ENCODE peak calls at places on chromosomes 16 and 17, in five cellular contexts. S is glutamatergic neuron, Y is progenitor cell of endocrine pancreas, I is lung, A is GM13977. B is an unnamed sample.

GRCh38 chr16:19396555-19397011 is 21.1 kb upstream of the TMC5 start:
- DNase-seq in S (no peak), Y (no peak), I (peak), A (no peak), B (no peak)

GRCh38 chr17:76432712-76433336 is 20.1 kb downstream of the UBE2O start:
- DNase-seq in S (no peak), Y (no peak), I (no peak), A (no peak), B (no peak)

GRCh38 chr16:4660454-4661007 is 32.8 kb upstream of the NUDT16L1 start:
- DNase-seq in S (no peak), Y (no peak), I (peak), A (peak), B (peak)

GRCh38 chr16:84001726-84002125 is 33.7 kb downstream of the NECAB2 start:
- DNase-seq in S (no peak), Y (no peak), I (no peak), A (no peak), B (no peak)

GRCh38 chr16:2464333-2464732 is 4.4 kb downstream of the TEDC2 start:
- DNase-seq in S (no peak), Y (no peak), I (no peak), A (no peak), B (no peak)

GRCh38 chr17:5286846-5287245 is 4.8 kb downstream of the RABEP1 start:
- DNase-seq in S (no peak), Y (no peak), I (no peak), A (no peak), B (no peak)

GRCh38 chr17:82105882-82106696 is 8.1 kb upstream of the FASN start:
- DNase-seq in S (peak), Y (peak), I (peak), A (peak), B (peak)

GRCh38 chr16:11136600-11136999 is 119.4 kb downstream of the SOCS1 start:
- DNase-seq in S (no peak), Y (no peak), I (no peak), A (no peak), B (no peak)

GRCh38 chr16:75555213-75555706 is 792 bp downstream of the TMEM231 start:
- DNase-seq in S (peak), Y (peak), I (peak), A (peak), B (no peak)

GRCh38 chr17:75652934-75653549 is 13.9 kb downstream of the RECQL5 start:
- DNase-seq in S (peak), Y (no peak), I (no peak), A (peak), B (no peak)

GRCh38 chr17:34252138-34252889 is 2.8 kb upstream of the CCL2 start:
- DNase-seq in S (no peak), Y (no peak), I (peak), A (peak), B (no peak)

GRCh38 chr16:68370921-68371651 is 60.3 kb downstream of the PRMT7 start:
- DNase-seq in S (no peak), Y (no peak), I (no peak), A (no peak), B (peak)

GRCh38 chr16:15907863-15908478 is 19.6 kb upstream of the CEP20 start:
- DNase-seq in S (no peak), Y (no peak), I (peak), A (peak), B (no peak)

GRCh38 chr17:13415877-13416416 is 185.8 kb downstream of the HS3ST3A1 start:
- DNase-seq in S (no peak), Y (no peak), I (peak), A (no peak), B (no peak)

GRCh38 chr16:50313596-50314483 is 47.5 kb downstream of the ADCY7 start:
- DNase-seq in S (no peak), Y (no peak), I (peak), A (peak), B (peak)

GRCh38 chr16:4893103-4893862 is 43.7 kb downstream of the PPL start:
- DNase-seq in S (no peak), Y (no peak), I (no peak), A (no peak), B (no peak)

GRCh38 chr17:60371818-60372510 is 20.0 kb downstream of the USP32 start:
- DNase-seq in S (no peak), Y (no peak), I (no peak), A (no peak), B (no peak)

GRCh38 chr16:1181715-1182671 is 29.1 kb downstream of the CACNA1H start:
- DNase-seq in S (no peak), Y (peak), I (peak), A (no peak), B (no peak)

GRCh38 chr16:1108299-1109252 is 12.5 kb upstream of the C1QTNF8 start:
- DNase-seq in S (peak), Y (no peak), I (no peak), A (no peak), B (no peak)

GRCh38 chr16:3215601-3216262 is 19.2 kb downstream of the ZNF200 start:
- DNase-seq in S (no peak), Y (no peak), I (no peak), A (no peak), B (no peak)

GRCh38 chr17:65554568-65555223 is 6.8 kb downstream of the AXIN2 start:
- DNase-seq in S (no peak), Y (no peak), I (no peak), A (no peak), B (no peak)
- TF ChIP-seq CTCF in S (no peak), Y (no peak), I (no peak), A (no peak), B (no peak)

DNA sequence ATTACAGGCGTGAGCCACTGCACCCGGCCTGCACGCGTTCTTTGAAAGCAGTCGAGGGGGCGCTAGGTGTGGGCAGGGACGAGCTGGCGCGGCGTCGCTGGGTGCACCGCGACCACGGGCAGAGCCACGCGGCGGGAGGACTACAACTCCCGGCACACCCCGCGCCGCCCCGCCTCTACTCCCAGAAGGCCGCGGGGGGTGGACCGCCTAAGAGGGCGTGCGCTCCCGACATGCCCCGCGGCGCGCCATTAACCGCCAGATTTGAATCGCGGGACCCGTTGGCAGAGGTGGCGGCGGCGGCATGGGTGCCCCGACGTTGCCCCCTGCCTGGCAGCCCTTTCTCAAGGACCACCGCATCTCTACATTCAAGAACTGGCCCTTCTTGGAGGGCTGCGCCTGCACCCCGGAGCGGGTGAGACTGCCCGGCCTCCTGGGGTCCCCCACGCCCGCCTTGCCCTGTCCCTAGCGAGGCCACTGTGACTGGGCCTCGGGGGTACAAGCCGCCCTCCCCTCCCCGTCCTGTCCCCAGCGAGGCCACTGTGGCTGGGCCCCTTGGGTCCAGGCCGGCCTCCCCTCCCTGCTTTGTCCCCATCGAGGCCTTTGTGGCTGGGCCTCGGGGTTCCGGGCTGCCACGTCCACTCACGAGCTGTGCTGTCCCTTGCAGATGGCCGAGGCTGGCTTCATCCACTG is at the start of gene BIRC5:
- DNase-seq in S (peak), Y (peak), I (peak), A (peak), B (peak)
- TF ChIP-seq CTCF in S (no peak), Y (no peak), I (no peak), A (no peak), B (no peak)

GRCh38 chr16:49280861-49281331 is 742 bp downstream of the CBLN1 start:
- DNase-seq in S (no peak), Y (no peak), I (no peak), A (peak), B (no peak)

GRCh38 chr16:49282690-49283375 is 1.2 kb upstream of the CBLN1 start:
- DNase-seq in S (peak), Y (peak), I (no peak), A (peak), B (no peak)

GRCh38 chr16:49281481-49281842 is at the start of gene CBLN1:
- DNase-seq in S (no peak), Y (no peak), I (no peak), A (no peak), B (no peak)

GRCh38 chr16:49283376-49284049 is 1.9 kb upstream of the CBLN1 start:
- DNase-seq in S (no peak), Y (no peak), I (no peak), A (no peak), B (no peak)

DNA sequence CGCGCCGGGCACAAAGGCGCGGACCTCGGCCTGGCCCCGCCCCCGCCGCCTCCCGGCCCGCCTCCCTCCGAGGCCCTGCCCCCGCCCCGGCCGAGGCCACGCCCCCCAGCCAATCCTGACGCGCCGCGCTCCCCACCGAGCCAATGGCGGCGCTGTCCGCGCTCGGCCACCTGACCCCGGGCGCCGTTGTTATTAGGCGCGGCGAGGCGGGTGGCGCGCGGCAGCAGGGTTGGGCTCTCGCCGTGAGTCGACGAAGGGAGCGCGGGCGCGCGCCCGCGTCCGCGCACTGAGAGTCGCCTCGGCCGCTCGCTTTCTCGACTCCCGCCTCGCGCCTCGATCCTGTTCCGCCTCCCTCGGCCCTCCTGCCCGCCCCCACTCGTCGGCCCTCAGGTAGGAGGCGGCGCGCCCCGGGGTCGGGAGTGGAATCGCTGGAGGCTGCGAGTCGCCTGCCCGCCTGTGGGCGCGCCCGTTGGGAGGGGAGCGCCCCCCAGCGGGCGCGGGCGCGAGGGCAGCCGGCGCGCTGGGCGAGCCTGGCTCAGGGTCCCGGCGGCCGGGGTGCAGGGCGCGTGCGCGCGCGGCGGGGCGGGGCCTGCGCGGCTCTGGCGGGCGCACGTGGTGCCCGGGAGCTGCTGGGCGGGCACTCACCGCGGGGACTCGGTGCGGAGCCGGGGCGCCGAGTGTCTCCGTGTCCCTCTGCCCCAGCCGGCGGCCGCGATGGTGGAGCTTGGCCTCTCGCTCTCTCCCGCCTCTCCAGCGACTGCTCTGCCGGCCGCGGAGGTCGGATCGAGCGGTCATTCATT is 405 bp upstream of the CBLN1 start:
- DNase-seq in S (peak), Y (peak), I (peak), A (peak), B (no peak)
- TF ChIP-seq CTCF in S (peak), Y (peak), I (no peak), A (peak), B (no peak)

GRCh38 chr17:39194089-39194984 is 3.1 kb downstream of the CACNB1 start:
- DNase-seq in S (peak), Y (no peak), I (peak), A (no peak), B (no peak)
- TF ChIP-seq CTCF in S (peak), Y (peak), I (no peak), A (no peak), B (no peak)